ENCODE peak calls at places on chromosomes 1 and 21, in nine cellular contexts. R, M, J, Z, Q, S, W, F and N are unnamed samples.

GRCh38 chr1:246005067-246005466 is 502.0 kb downstream of the SMYD3 start:
- DNase-seq in R (peak), M (peak), J (peak), Z (no peak), Q (no peak), S (no peak), W (peak), F (no peak), N (peak)

GRCh38 chr1:201002510-201002909 is 21.0 kb downstream of the KIF21B start:
- DNase-seq in R (no peak), M (no peak), J (no peak), Z (no peak), Q (no peak), S (no peak), W (no peak), F (no peak), N (no peak)

GRCh38 chr1:164842891-164843290 is 283.9 kb downstream of the PBX1 start:
- DNase-seq in R (no peak), M (no peak), J (peak), Z (no peak), Q (no peak), S (no peak), W (no peak), F (no peak), N (no peak)

GRCh38 chr1:234619794-234620247 is 9.8 kb upstream of the IRF2BP2 start:
- DNase-seq in R (no peak), M (no peak), J (no peak), Z (no peak), Q (no peak), S (no peak), W (no peak), F (no peak), N (no peak)

GRCh38 chr1:151534662-151535278 is 5.3 kb upstream of the TUFT1 start:
- DNase-seq in R (no peak), M (peak), J (peak), Z (peak), Q (peak), S (peak), W (peak), F (peak), N (peak)

GRCh38 chr1:241156231-241156965 is 200.6 kb downstream of the RGS7 start:
- DNase-seq in R (peak), M (peak), J (peak), Z (no peak), Q (no peak), S (peak), W (peak), F (no peak), N (no peak)

GRCh38 chr1:58576727-58577675 is at the start of gene TACSTD2:
- DNase-seq in R (peak), M (no peak), J (no peak), Z (peak), Q (no peak), S (peak), W (no peak), F (no peak), N (no peak)

GRCh38 chr1:185010361-185010760 is 35.0 kb upstream of the RNF2 start:
- DNase-seq in R (no peak), M (no peak), J (no peak), Z (no peak), Q (no peak), S (no peak), W (no peak), F (no peak), N (no peak)

GRCh38 chr1:101820080-101820479 is 176.6 kb downstream of the OLFM3 start:
- DNase-seq in R (peak), M (no peak), J (peak), Z (peak), Q (no peak), S (no peak), W (peak), F (no peak), N (no peak)

GRCh38 chr1:32035119-32035518 is 21.5 kb downstream of the KHDRBS1 start:
- DNase-seq in R (no peak), M (no peak), J (no peak), Z (no peak), Q (peak), S (no peak), W (no peak), F (no peak), N (no peak)

GRCh38 chr21:29053656-29054055 is 19.8 kb downstream of the CCT8 start:
- DNase-seq in R (no peak), M (no peak), J (no peak), Z (no peak), Q (no peak), S (no peak), W (no peak), F (no peak), N (no peak)

GRCh38 chr1:27601771-27602509 is 2.0 kb downstream of the AHDC1 start:
- DNase-seq in R (peak), M (no peak), J (no peak), Z (peak), Q (no peak), S (peak), W (no peak), F (peak), N (peak)

GRCh38 chr1:9410737-9411297 is 118.1 kb downstream of the SPSB1 start:
- DNase-seq in R (no peak), M (peak), J (peak), Z (no peak), Q (no peak), S (no peak), W (no peak), F (no peak), N (peak)

GRCh38 chr1:75953461-75953860 is 21.3 kb upstream of the ASB17 start:
- DNase-seq in R (no peak), M (no peak), J (no peak), Z (no peak), Q (no peak), S (no peak), W (no peak), F (no peak), N (no peak)

GRCh38 chr1:179143332-179143731 is 61.5 kb downstream of the TOR3A start:
- DNase-seq in R (peak), M (peak), J (peak), Z (no peak), Q (no peak), S (no peak), W (peak), F (no peak), N (no peak)

GRCh38 chr1:92951141-92951582 is 10.1 kb downstream of the DIPK1A start:
- DNase-seq in R (no peak), M (peak), J (peak), Z (no peak), Q (no peak), S (no peak), W (no peak), F (no peak), N (no peak)

GRCh38 chr1:111602302-111602701 is 17.3 kb upstream of the RAP1A start:
- DNase-seq in R (no peak), M (no peak), J (no peak), Z (no peak), Q (no peak), S (no peak), W (no peak), F (no peak), N (no peak)

GRCh38 chr1:66556161-66556611 is 22.2 kb downstream of the SGIP1 start:
- DNase-seq in R (no peak), M (no peak), J (no peak), Z (no peak), Q (no peak), S (no peak), W (no peak), F (no peak), N (no peak)

GRCh38 chr1:91005285-91005684 is 16.6 kb downstream of the ZNF644 start:
- DNase-seq in R (no peak), M (no peak), J (no peak), Z (no peak), Q (no peak), S (no peak), W (no peak), F (no peak), N (no peak)

GRCh38 chr1:221347706-221348105 is 394.2 kb downstream of the DUSP10 start:
- DNase-seq in R (no peak), M (no peak), J (no peak), Z (no peak), Q (no peak), S (no peak), W (no peak), F (no peak), N (no peak)

GRCh38 chr1:201310986-201311355 is 27.7 kb downstream of the PKP1 start:
- DNase-seq in R (peak), M (peak), J (no peak), Z (no peak), Q (no peak), S (no peak), W (peak), F (no peak), N (no peak)

GRCh38 chr21:33968082-33968997 is 52.7 kb upstream of the ATP5PO start:
- DNase-seq in R (peak), M (peak), J (peak), Z (no peak), Q (no peak), S (no peak), W (peak), F (no peak), N (no peak)

GRCh38 chr1:156122519-156123355 is 8.2 kb downstream of the LMNA start:
- DNase-seq in R (no peak), M (peak), J (peak), Z (peak), Q (no peak), S (peak), W (no peak), F (peak), N (no peak)

GRCh38 chr1:235584973-235585372 is 64.6 kb downstream of the GNG4 start:
- DNase-seq in R (no peak), M (no peak), J (no peak), Z (no peak), Q (no peak), S (no peak), W (no peak), F (no peak), N (no peak)

GRCh38 chr1:116131866-116132605 is 20.8 kb downstream of the MAB21L3 start:
- DNase-seq in R (peak), M (no peak), J (no peak), Z (no peak), Q (no peak), S (no peak), W (no peak), F (no peak), N (no peak)

GRCh38 chr1:174023438-174023837 is 1.3 kb upstream of the RC3H1 start:
- DNase-seq in R (no peak), M (no peak), J (no peak), Z (peak), Q (no peak), S (no peak), W (no peak), F (no peak), N (no peak)

GRCh38 chr21:36156815-36157670 is at the start of gene DOP1B:
- DNase-seq in R (no peak), M (no peak), J (no peak), Z (peak), Q (peak), S (no peak), W (no peak), F (peak), N (no peak)

GRCh38 chr1:234602334-234603220 is 7.4 kb downstream of the IRF2BP2 start:
- DNase-seq in R (peak), M (peak), J (peak), Z (no peak), Q (no peak), S (no peak), W (no peak), F (no peak), N (peak)

GRCh38 chr21:44525431-44526095 is 14.4 kb downstream of the KRTAP10-1 start:
- DNase-seq in R (no peak), M (no peak), J (no peak), Z (no peak), Q (no peak), S (no peak), W (no peak), F (no peak), N (no peak)

GRCh38 chr1:19863804-19864203 is 18.4 kb upstream of the OTUD3 start:
- DNase-seq in R (peak), M (peak), J (peak), Z (no peak), Q (no peak), S (no peak), W (no peak), F (no peak), N (no peak)

GRCh38 chr1:247407180-247407616 is 8.8 kb upstream of the NLRP3 start:
- DNase-seq in R (no peak), M (no peak), J (no peak), Z (no peak), Q (peak), S (no peak), W (no peak), F (peak), N (no peak)

GRCh38 chr1:98468111-98468717 is 193.3 kb upstream of the SNX7 start:
- DNase-seq in R (peak), M (peak), J (peak), Z (no peak), Q (no peak), S (no peak), W (peak), F (no peak), N (no peak)